ENCODE peak calls at places on chromosomes 13 and 19, in seven cellular contexts. V is CD4-positive, CD25-positive, alpha-beta regulatory T cell; X is H9; U is BE2C; P is thyroid gland; D is heart right ventricle; E is fibroblast of lung. Y is an unnamed sample. For H3K9me3, the result is how much of the 10 kb centered on the place peaks cover.

GRCh38 chr19:17920527-17920926 is 12.3 kb upstream of the CCDC124 start:
- DNase-seq in V (no peak), X (no peak), U (no peak), P (no peak), D (no peak), E (no peak), Y (no peak)

GRCh38 chr19:1252818-1253513 is 4.6 kb downstream of the MIDN start:
- DNase-seq in V (peak), X (no peak), U (peak), P (peak), D (peak), E (peak), Y (peak)

GRCh38 chr19:40191836-40192646 is 815 bp downstream of the MAP3K10 start:
- DNase-seq in V (peak), X (peak), U (peak), P (peak), D (peak), E (peak), Y (no peak)

GRCh38 chr13:67515895-67516294 is 285.8 kb upstream of the PCDH9 start:
- DNase-seq in V (no peak), X (no peak), U (no peak), P (no peak), D (no peak), E (peak), Y (no peak)

GRCh38 chr19:13669780-13670355 is 94.5 kb upstream of the MRI1 start:
- DNase-seq in V (no peak), X (no peak), U (no peak), P (no peak), D (no peak), E (no peak), Y (no peak)

GRCh38 chr13:87676254-87677042 is 5.3 kb downstream of the SLITRK5 start:
- DNase-seq in V (no peak), X (peak), U (no peak), P (peak), D (no peak), E (no peak), Y (no peak)

GRCh38 chr19:42468273-42468796 is 25.6 kb upstream of the CXCL17 start:
- DNase-seq in V (no peak), X (no peak), U (no peak), P (no peak), D (no peak), E (peak), Y (no peak)

GRCh38 chr13:111953546-111954178 is 113.3 kb upstream of the SOX1 start:
- DNase-seq in V (no peak), X (peak), U (no peak), P (no peak), D (no peak), E (no peak), Y (no peak)

GRCh38 chr13:40187836-40188591 is 478.4 kb downstream of the FOXO1 start:
- DNase-seq in V (peak), X (peak), U (no peak), P (no peak), D (no peak), E (no peak), Y (peak)

GRCh38 chr19:45451181-45451849 is 16.5 kb upstream of the FOSB start:
- DNase-seq in V (peak), X (no peak), U (no peak), P (peak), D (no peak), E (peak), Y (peak)

GRCh38 chr19:49119411-49120324 is at the start of gene PPFIA3:
- DNase-seq in V (no peak), X (peak), U (peak), P (peak), D (peak), E (peak), Y (no peak)

GRCh38 chr19:3079578-3079977 is 14.6 kb upstream of the GNA11 start:
- DNase-seq in V (no peak), X (no peak), U (no peak), P (no peak), D (no peak), E (no peak), Y (no peak)

GRCh38 chr13:74191036-74191809 is 57.0 kb upstream of the KLF12 start:
- DNase-seq in V (peak), X (no peak), U (no peak), P (no peak), D (no peak), E (no peak), Y (no peak)

GRCh38 chr19:12095111-12095790 is 30.7 kb downstream of the ZNF844 start:
- DNase-seq in V (no peak), X (no peak), U (no peak), P (no peak), D (no peak), E (peak), Y (no peak)

GRCh38 chr19:6097911-6098310 is 12.4 kb downstream of the RFX2 start:
- DNase-seq in V (no peak), X (no peak), U (no peak), P (no peak), D (no peak), E (no peak), Y (no peak)

GRCh38 chr19:468587-469256 is 7.9 kb upstream of the SHC2 start:
- DNase-seq in V (no peak), X (no peak), U (no peak), P (no peak), D (no peak), E (no peak), Y (no peak)

GRCh38 chr19:2032296-2032941 is 16.9 kb upstream of the BTBD2 start:
- DNase-seq in V (peak), X (peak), U (peak), P (peak), D (peak), E (peak), Y (no peak)

GRCh38 chr19:29380581-29380980 is 145.2 kb upstream of the VSTM2B start:
- DNase-seq in V (no peak), X (peak), U (no peak), P (no peak), D (no peak), E (no peak), Y (no peak)

GRCh38 chr13:22161871-22162270 is 491.0 kb downstream of the FGF9 start:
- DNase-seq in V (peak), X (no peak), U (no peak), P (no peak), D (no peak), E (no peak), Y (no peak)

GRCh38 chr13:23289917-23290357 is 109.2 kb downstream of the SGCG start:
- DNase-seq in V (no peak), X (no peak), U (peak), P (no peak), D (peak), E (peak), Y (no peak)

GRCh38 chr19:40726279-40726678 is 9.4 kb downstream of the ITPKC start:
- DNase-seq in V (no peak), X (no peak), U (no peak), P (no peak), D (no peak), E (peak), Y (no peak)

GRCh38 chr19:18514800-18515682 is 6.8 kb downstream of the ELL start:
- DNase-seq in V (no peak), X (no peak), U (no peak), P (peak), D (peak), E (peak), Y (no peak)

DNA sequence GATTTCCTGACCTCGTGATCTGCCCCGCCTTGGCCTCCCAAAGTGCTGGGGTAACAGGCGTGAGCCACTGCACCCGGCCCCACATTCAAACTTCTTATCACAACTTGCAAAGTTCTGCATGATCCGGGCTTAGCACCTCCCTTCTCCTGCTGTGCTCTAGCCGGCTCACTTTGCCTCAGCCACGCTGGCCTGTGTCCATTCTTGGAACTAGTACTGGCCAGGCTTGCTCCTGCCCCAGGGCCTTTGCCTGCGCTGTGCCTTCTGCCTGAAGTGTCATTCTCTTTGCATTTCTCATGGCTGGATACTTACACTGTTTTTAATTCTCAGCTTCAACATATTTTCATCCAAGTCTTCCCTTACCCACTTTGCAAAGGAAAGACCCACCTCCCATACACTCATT is 29.9 kb downstream of the CACNG6 start:
- DNase-seq in V (no peak), X (no peak), U (no peak), P (no peak), D (no peak), E (no peak), Y (no peak)
- H3K9me3 ChIP-seq in V (under half), X (under half), U (under half), P (under half), D (under half), E (under half), Y (under half)

GRCh38 chr19:21934593-21934992 is 76.2 kb downstream of the ZNF208 start:
- DNase-seq in V (no peak), X (no peak), U (no peak), P (no peak), D (no peak), E (no peak), Y (no peak)
- H3K9me3 ChIP-seq in V (under half), X (half or more), U (under half), P (under half), D (under half), E (under half), Y (under half)

DNA sequence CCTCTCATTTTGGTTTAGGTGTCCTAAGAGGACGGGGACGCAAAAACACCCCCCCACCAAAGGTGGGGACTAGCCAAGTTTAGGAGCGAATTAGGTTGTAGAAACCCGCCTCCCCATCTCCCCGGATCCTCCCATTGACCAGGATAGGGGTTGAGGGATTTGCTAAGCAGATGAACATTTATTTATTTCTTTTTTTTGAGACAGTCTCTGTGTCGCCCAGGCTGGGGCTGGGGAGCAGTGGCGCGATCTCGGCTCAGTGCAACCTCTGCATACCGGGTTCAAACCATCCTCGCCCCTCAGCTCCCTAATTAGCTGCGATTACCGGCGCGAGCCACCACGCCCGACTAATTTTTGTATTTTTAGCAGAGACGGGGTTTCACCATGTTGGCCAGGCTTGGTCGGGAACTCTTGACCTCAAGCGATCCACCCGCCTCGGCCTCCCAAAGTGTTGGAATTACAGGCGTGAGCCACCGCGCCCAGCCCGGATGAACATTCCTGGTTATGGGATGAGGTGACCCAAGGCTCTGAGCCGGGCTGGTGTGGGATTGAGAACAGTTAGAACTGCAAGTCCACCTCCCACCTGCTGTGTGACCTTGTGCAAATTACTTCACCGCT is 934 bp downstream of the PPP2R1A start:
- DNase-seq in V (no peak), X (no peak), U (no peak), P (peak), D (peak), E (peak), Y (no peak)
- H3K9me3 ChIP-seq in V (under half), X (under half), U (under half), P (under half), D (under half), E (under half), Y (under half)

GRCh38 chr13:105050696-105051095 is 1484.8 kb downstream of the EFNB2 start:
- DNase-seq in V (no peak), X (no peak), U (no peak), P (peak), D (no peak), E (no peak), Y (no peak)
- H3K9me3 ChIP-seq in V (under half), X (under half), U (under half), P (under half), D (under half), E (under half), Y (under half)

DNA sequence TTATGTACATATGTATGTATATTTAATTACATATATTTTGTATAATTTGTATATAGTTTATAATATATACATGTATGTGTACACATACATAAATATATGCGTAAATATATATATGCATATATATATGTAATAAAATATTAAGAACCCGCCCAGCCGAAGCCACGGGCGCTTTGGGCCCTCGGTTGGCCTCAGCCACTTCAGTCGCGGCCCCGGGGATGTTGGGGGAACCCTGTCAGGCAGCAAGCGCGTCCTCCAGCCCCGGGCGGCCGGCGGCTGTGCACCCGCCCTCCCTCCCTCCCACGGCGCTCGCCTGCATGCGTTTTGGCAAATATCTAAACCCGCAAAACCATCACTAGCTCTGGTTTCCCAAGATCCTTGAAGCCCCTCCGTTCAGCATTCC is 7.9 kb upstream of the ZNF606 start:
- DNase-seq in V (no peak), X (no peak), U (no peak), P (no peak), D (no peak), E (no peak), Y (no peak)
- H3K9me3 ChIP-seq in V (under half), X (under half), U (under half), P (under half), D (under half), E (under half), Y (under half)

DNA sequence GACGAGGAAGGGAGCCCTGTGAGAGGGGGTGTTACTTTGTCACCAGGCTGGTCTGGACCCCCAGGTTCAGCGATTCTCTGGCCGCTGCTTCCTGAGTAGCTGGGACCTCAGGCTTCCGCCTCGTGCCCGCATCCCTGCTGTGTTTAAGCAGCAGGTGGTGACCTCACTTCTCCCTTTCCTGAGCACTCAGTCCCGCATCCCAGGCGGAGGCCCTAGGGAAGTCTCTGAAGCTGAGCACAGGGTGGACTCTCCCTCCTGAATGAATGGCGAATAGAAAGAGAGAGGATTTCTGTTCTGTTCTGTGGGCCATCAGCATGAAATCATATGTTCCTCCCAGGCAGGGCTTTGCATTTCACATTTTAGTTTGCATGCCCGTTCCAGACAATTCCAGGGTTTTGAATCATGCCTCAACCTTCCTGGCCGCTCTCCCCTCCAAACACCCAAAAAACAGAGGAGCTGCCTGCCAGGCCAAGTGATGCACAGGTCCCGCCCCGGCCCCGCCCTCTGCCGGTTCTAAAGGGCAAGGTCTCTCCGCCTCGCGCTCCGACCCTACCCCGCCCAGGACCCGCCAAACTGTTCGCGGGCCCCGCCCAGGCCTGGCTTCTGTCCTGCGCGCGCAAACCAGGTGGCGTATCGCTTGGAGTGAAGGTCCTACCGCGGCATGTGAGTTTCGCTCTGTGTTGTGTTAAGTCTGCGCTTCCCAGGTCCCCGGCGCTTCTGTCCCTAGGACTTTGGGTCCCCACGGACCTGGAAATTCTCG is 35.1 kb upstream of the ZNF808 start:
- DNase-seq in V (peak), X (peak), U (no peak), P (peak), D (no peak), E (no peak), Y (no peak)
- H3K9me3 ChIP-seq in V (under half), X (under half), U (under half), P (under half), D (under half), E (under half), Y (under half)

GRCh38 chr13:99972190-99972731 is 694 bp upstream of the ZIC5 start:
- DNase-seq in V (no peak), X (peak), U (no peak), P (no peak), D (no peak), E (no peak), Y (no peak)

GRCh38 chr13:99973163-99973785 is 1.7 kb upstream of the ZIC5 start:
- DNase-seq in V (no peak), X (no peak), U (no peak), P (no peak), D (no peak), E (no peak), Y (no peak)

GRCh38 chr13:99974296-99974938 is 2.9 kb upstream of the ZIC5 start:
- DNase-seq in V (no peak), X (peak), U (no peak), P (no peak), D (no peak), E (no peak), Y (no peak)

GRCh38 chr13:99974939-99975561 is 3.5 kb upstream of the ZIC5 start:
- DNase-seq in V (no peak), X (peak), U (no peak), P (no peak), D (no peak), E (no peak), Y (no peak)

DNA sequence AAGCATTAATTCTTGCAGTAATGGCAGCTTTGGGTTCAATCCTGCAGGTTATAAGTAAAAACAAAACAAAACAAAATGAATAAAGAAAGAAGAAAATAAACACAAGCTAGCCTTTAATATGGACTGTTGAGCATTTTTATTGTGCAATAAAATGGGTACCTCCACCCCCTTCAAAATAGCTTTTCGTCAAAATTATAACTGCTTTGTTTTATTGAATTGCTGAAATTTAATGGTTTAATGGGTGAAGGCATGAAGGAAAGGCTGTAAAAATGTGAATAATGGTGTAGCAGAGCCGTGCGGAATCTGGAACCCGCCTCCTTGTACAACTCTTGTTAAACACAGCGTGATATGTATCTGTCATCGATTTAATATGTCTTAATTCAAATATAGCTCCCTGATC is 2.2 kb upstream of the ZIC5 start:
- DNase-seq in V (no peak), X (no peak), U (no peak), P (no peak), D (no peak), E (no peak), Y (no peak)
- H3K9me3 ChIP-seq in V (under half), X (under half), U (under half), P (under half), D (under half), E (under half), Y (under half)